ENCODE peak calls at places on chromosomes 3 and 15, in nine cellular contexts. L, I, T, B, Y, Q, G, M and E are unnamed samples. For H3K27me3, the result is how much of the 10 kb centered on the place peaks cover.

GRCh38 chr15:64643685-64644084 is 131.7 kb downstream of the RBPMS2 start:
- DNase-seq in L (no peak), I (no peak), T (no peak), B (no peak), Y (no peak), Q (no peak), G (no peak), M (no peak), E (no peak)

GRCh38 chr3:32307591-32307990 is 69.1 kb downstream of the CMTM8 start:
- DNase-seq in L (no peak), I (no peak), T (no peak), B (no peak), Y (no peak), Q (no peak), G (no peak), M (no peak), E (no peak)

GRCh38 chr3:76585794-76586392 is 454.0 kb upstream of the ROBO2 start:
- DNase-seq in L (no peak), I (no peak), T (no peak), B (no peak), Y (no peak), Q (no peak), G (no peak), M (peak), E (no peak)

GRCh38 chr3:196513697-196514349 is 1.3 kb downstream of the SMCO1 start:
- DNase-seq in L (peak), I (no peak), T (no peak), B (no peak), Y (no peak), Q (no peak), G (no peak), M (peak), E (no peak)

GRCh38 chr3:27633224-27633545 is 88.9 kb downstream of the EOMES start:
- DNase-seq in L (no peak), I (no peak), T (no peak), B (no peak), Y (no peak), Q (no peak), G (no peak), M (peak), E (peak)

GRCh38 chr15:89898628-89899302 is 5.0 kb upstream of the AP3S2 start:
- DNase-seq in L (peak), I (no peak), T (no peak), B (no peak), Y (peak), Q (no peak), G (no peak), M (peak), E (peak)

GRCh38 chr3:151933224-151933858 is 59.9 kb downstream of the SUCNR1 start:
- DNase-seq in L (no peak), I (no peak), T (no peak), B (no peak), Y (no peak), Q (no peak), G (no peak), M (no peak), E (no peak)

GRCh38 chr3:134542287-134542686 is 56.4 kb downstream of the CEP63 start:
- DNase-seq in L (no peak), I (no peak), T (no peak), B (no peak), Y (no peak), Q (no peak), G (no peak), M (no peak), E (no peak)

GRCh38 chr15:90033006-90033405 is 31.9 kb downstream of the ZNF710 start:
- DNase-seq in L (no peak), I (no peak), T (no peak), B (no peak), Y (peak), Q (no peak), G (no peak), M (no peak), E (no peak)

GRCh38 chr3:120472121-120472844 is 21.5 kb upstream of the FSTL1 start:
- DNase-seq in L (peak), I (no peak), T (no peak), B (no peak), Y (no peak), Q (no peak), G (no peak), M (no peak), E (peak)

GRCh38 chr3:186044427-186044826 is 64.5 kb downstream of the ETV5 start:
- DNase-seq in L (no peak), I (no peak), T (no peak), B (peak), Y (no peak), Q (no peak), G (no peak), M (no peak), E (no peak)

GRCh38 chr15:77430652-77431051 is 10.0 kb downstream of the HMG20A start:
- DNase-seq in L (no peak), I (no peak), T (no peak), B (no peak), Y (no peak), Q (no peak), G (no peak), M (no peak), E (no peak)

GRCh38 chr15:101523560-101523940 is 34.0 kb upstream of the PCSK6 start:
- DNase-seq in L (no peak), I (no peak), T (no peak), B (no peak), Y (no peak), Q (no peak), G (no peak), M (no peak), E (no peak)

GRCh38 chr15:24823473-24823872 is 131.3 kb upstream of the SNRPN start:
- DNase-seq in L (no peak), I (no peak), T (no peak), B (peak), Y (peak), Q (peak), G (no peak), M (no peak), E (no peak)

GRCh38 chr15:65212097-65212496 is 824 bp upstream of the CILP start:
- DNase-seq in L (no peak), I (no peak), T (no peak), B (no peak), Y (peak), Q (no peak), G (no peak), M (no peak), E (no peak)

GRCh38 chr3:58052373-58053273 is 44.4 kb downstream of the FLNB start:
- DNase-seq in L (peak), I (peak), T (peak), B (no peak), Y (no peak), Q (no peak), G (peak), M (peak), E (peak)

GRCh38 chr3:105997800-105998526 is 129.2 kb upstream of the CBLB start:
- DNase-seq in L (peak), I (no peak), T (no peak), B (no peak), Y (no peak), Q (no peak), G (no peak), M (peak), E (peak)

GRCh38 chr3:100254168-100254777 is 6.5 kb upstream of the TBC1D23 start:
- DNase-seq in L (peak), I (no peak), T (no peak), B (peak), Y (peak), Q (peak), G (peak), M (peak), E (peak)

GRCh38 chr3:156795890-156796451 is 30.2 kb upstream of the LEKR1 start:
- DNase-seq in L (no peak), I (no peak), T (no peak), B (no peak), Y (no peak), Q (no peak), G (no peak), M (peak), E (no peak)

GRCh38 chr15:93524432-93524831 is 435.4 kb upstream of the RGMA start:
- DNase-seq in L (no peak), I (no peak), T (no peak), B (no peak), Y (no peak), Q (no peak), G (no peak), M (no peak), E (no peak)

GRCh38 chr15:93515256-93516044 is 426.4 kb upstream of the RGMA start:
- DNase-seq in L (no peak), I (no peak), T (no peak), B (no peak), Y (no peak), Q (no peak), G (peak), M (no peak), E (peak)

GRCh38 chr15:93523490-93523889 is 434.5 kb upstream of the RGMA start:
- DNase-seq in L (no peak), I (no peak), T (no peak), B (no peak), Y (no peak), Q (no peak), G (no peak), M (no peak), E (peak)

GRCh38 chr15:93520206-93520605 is 431.2 kb upstream of the RGMA start:
- DNase-seq in L (no peak), I (no peak), T (no peak), B (no peak), Y (peak), Q (no peak), G (no peak), M (no peak), E (no peak)
- H3K27me3 ChIP-seq in L (under half), I (under half), T (under half), B (under half), Y (under half), Q (under half), G (under half), M (under half), E (under half)

DNA sequence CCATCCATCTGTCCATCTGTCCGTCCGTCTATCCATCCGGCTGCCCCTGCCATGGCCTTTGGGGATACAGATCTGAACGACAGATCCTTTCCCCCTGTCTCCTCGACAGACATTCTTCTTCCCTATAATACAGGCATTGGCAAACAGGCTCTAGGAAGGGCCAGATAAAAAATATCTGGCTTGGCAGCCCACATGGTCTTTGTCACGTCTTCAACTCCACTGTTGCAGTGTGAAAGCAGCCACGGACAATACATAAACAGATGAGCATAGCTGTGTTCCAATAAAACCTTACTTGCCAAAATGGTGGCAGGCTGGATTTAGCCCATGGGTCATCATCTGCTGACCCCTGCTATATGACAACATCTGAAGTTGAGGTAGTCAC is 128.5 kb upstream of the SMAD3 start:
- DNase-seq in L (no peak), I (no peak), T (no peak), B (no peak), Y (no peak), Q (no peak), G (no peak), M (no peak), E (no peak)
- H3K4me3 ChIP-seq in L (peak), I (peak), T (peak), B (no peak), Y (no peak), Q (peak), G (peak), M (peak), E (peak)

GRCh38 chr15:26771168-26771916 is 1.5 kb downstream of the GABRB3 start:
- DNase-seq in L (no peak), I (no peak), T (peak), B (peak), Y (peak), Q (peak), G (no peak), M (no peak), E (no peak)
- H3K27me3 ChIP-seq in L (under half), I (under half), T (half or more), B (under half), Y (under half), Q (under half), G (under half), M (under half), E (under half)

GRCh38 chr15:69666921-69667811 is 214.5 kb downstream of the RPLP1 start:
- DNase-seq in L (no peak), I (no peak), T (no peak), B (no peak), Y (no peak), Q (no peak), G (no peak), M (no peak), E (no peak)
- H3K4me3 ChIP-seq in L (no peak), I (no peak), T (no peak), B (no peak), Y (no peak), Q (no peak), G (no peak), M (no peak), E (no peak)

GRCh38 chr15:45434168-45434567 is 55.8 kb upstream of the GATM start:
- DNase-seq in L (no peak), I (no peak), T (no peak), B (no peak), Y (no peak), Q (no peak), G (no peak), M (peak), E (no peak)

GRCh38 chr15:45428491-45428890 is 50.1 kb upstream of the GATM start:
- DNase-seq in L (no peak), I (no peak), T (no peak), B (no peak), Y (no peak), Q (no peak), G (no peak), M (no peak), E (no peak)

GRCh38 chr15:45431502-45431901 is 53.2 kb upstream of the GATM start:
- DNase-seq in L (no peak), I (no peak), T (no peak), B (no peak), Y (peak), Q (no peak), G (no peak), M (no peak), E (no peak)

GRCh38 chr15:45427085-45427484 is 48.7 kb upstream of the GATM start:
- DNase-seq in L (no peak), I (no peak), T (no peak), B (no peak), Y (no peak), Q (no peak), G (no peak), M (no peak), E (no peak)

GRCh38 chr15:45429974-45430792 is 51.8 kb upstream of the GATM start:
- DNase-seq in L (peak), I (peak), T (peak), B (peak), Y (peak), Q (no peak), G (peak), M (peak), E (peak)
- H3K27me3 ChIP-seq in L (under half), I (under half), T (under half), B (under half), Y (half or more), Q (under half), G (under half), M (under half), E (under half)

DNA sequence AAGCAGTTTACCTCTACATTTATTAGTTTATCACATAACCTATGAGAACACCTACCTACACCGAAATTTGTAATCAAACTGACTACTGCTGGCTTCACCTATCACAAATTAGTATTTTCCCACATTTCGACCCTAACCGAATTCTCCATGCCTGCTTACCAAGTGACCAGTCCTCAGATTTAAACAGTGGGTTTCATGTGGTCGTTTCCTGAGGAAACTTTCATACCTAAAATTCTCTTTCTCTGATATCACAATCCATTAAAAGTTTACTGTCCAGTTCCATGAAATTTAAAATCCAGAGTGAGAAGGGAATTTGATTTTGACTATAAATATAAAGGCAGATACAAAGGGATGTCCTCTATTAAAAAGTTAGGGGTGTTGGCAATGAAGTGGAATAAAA is 1.9 kb downstream of the PLOD2 start:
- DNase-seq in L (no peak), I (no peak), T (no peak), B (no peak), Y (no peak), Q (no peak), G (no peak), M (no peak), E (no peak)
- H3K4me3 ChIP-seq in L (peak), I (no peak), T (peak), B (no peak), Y (peak), Q (peak), G (peak), M (peak), E (peak)

DNA sequence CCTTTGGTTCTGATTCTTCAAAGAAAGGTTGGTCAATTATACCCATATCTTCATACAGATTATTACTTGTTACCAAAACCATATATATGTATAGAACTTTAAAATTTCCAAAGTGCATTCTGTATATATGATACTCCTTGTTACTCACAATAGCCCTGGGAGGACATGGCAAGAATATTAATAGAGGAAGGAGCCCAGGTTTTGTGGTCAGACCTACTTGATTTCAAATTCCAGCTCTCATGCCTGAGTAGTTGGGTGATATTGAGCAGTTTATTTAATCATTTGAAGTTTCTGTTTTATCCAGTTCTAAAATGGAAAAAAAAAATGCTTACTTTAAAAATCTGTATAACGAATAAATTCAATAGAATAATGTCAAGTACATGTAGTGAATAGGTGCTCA is 2.5 kb downstream of the IL1RAP start:
- DNase-seq in L (no peak), I (no peak), T (no peak), B (no peak), Y (no peak), Q (no peak), G (no peak), M (no peak), E (no peak)
- H3K27me3 ChIP-seq in L (under half), I (under half), T (under half), B (under half), Y (half or more), Q (under half), G (under half), M (under half), E (under half)

GRCh38 chr3:52830535-52831258 is at the start of gene ITIH4:
- DNase-seq in L (no peak), I (no peak), T (no peak), B (no peak), Y (peak), Q (no peak), G (no peak), M (no peak), E (no peak)
- H3K4me3 ChIP-seq in L (no peak), I (no peak), T (no peak), B (no peak), Y (no peak), Q (no peak), G (no peak), M (no peak), E (no peak)

GRCh38 chr15:92394327-92395175 is 870 bp downstream of the ST8SIA2 start:
- DNase-seq in L (no peak), I (no peak), T (no peak), B (peak), Y (peak), Q (no peak), G (no peak), M (no peak), E (peak)
- H3K27me3 ChIP-seq in L (under half), I (half or more), T (half or more), B (under half), Y (under half), Q (half or more), G (under half), M (under half), E (half or more)